ENCODE peak calls at places on chromosomes 4 and X, in nine cellular contexts. One of them, this sample, is unnamed.

GRCh38 chrX:538311-538710 is 92.3 kb upstream of the SHOX start:
- DNase-seq in astrocyte of the spinal cord: no peak
- DNase-seq in heart right ventricle: no peak
- DNase-seq in Calu3: no peak
- DNase-seq in AG09319: no peak
- DNase-seq in BJ: no peak
- DNase-seq in Peyer's patch: no peak
- DNase-seq in mesothelial cell of epicardium: no peak
- DNase-seq in nephron progenitor cell: no peak
- DNase-seq in this sample: no peak

GRCh38 chrX:134732152-134732551 is 73.9 kb upstream of the PLAC1 start:
- DNase-seq in mesothelial cell of epicardium: no peak
- DNase-seq in BJ: no peak
- DNase-seq in astrocyte of the spinal cord: no peak
- DNase-seq in Peyer's patch: no peak
- DNase-seq in Calu3: no peak
- DNase-seq in heart right ventricle: no peak
- DNase-seq in AG09319: no peak
- DNase-seq in nephron progenitor cell: no peak
- DNase-seq in this sample: no peak

GRCh38 chrX:131895002-131895401 is 128.1 kb upstream of the STK26 start:
- DNase-seq in mesothelial cell of epicardium: no peak
- DNase-seq in BJ: no peak
- DNase-seq in astrocyte of the spinal cord: peak
- DNase-seq in heart right ventricle: no peak
- DNase-seq in Calu3: no peak
- DNase-seq in Peyer's patch: no peak
- DNase-seq in nephron progenitor cell: no peak
- DNase-seq in AG09319: no peak
- DNase-seq in this sample: no peak

GRCh38 chr4:103008875-103009729 is 10.4 kb downstream of the SLC9B1 start:
- DNase-seq in nephron progenitor cell: no peak
- DNase-seq in Calu3: peak
- DNase-seq in heart right ventricle: no peak
- DNase-seq in astrocyte of the spinal cord: peak
- DNase-seq in mesothelial cell of epicardium: no peak
- DNase-seq in AG09319: peak
- DNase-seq in Peyer's patch: no peak
- DNase-seq in BJ: peak
- DNase-seq in this sample: no peak

GRCh38 chr4:5893013-5893580 is at the start of gene CRMP1:
- DNase-seq in Peyer's patch: no peak
- DNase-seq in heart right ventricle: peak
- DNase-seq in nephron progenitor cell: peak
- DNase-seq in mesothelial cell of epicardium: no peak
- DNase-seq in Calu3: no peak
- DNase-seq in BJ: no peak
- DNase-seq in AG09319: no peak
- DNase-seq in astrocyte of the spinal cord: no peak
- DNase-seq in this sample: no peak

GRCh38 chr4:52982246-52982950 is 120.3 kb downstream of the RASL11B start:
- DNase-seq in heart right ventricle: no peak
- DNase-seq in AG09319: no peak
- DNase-seq in BJ: no peak
- DNase-seq in Peyer's patch: no peak
- DNase-seq in nephron progenitor cell: peak
- DNase-seq in astrocyte of the spinal cord: peak
- DNase-seq in mesothelial cell of epicardium: no peak
- DNase-seq in Calu3: no peak
- DNase-seq in this sample: no peak

GRCh38 chr4:66590488-66591215 is 920.4 kb upstream of the EPHA5 start:
- DNase-seq in AG09319: no peak
- DNase-seq in BJ: no peak
- DNase-seq in astrocyte of the spinal cord: peak
- DNase-seq in Peyer's patch: no peak
- DNase-seq in Calu3: no peak
- DNase-seq in heart right ventricle: no peak
- DNase-seq in mesothelial cell of epicardium: no peak
- DNase-seq in nephron progenitor cell: no peak
- DNase-seq in this sample: no peak

GRCh38 chr4:75514949-75515612 is 808 bp downstream of the THAP6 start:
- DNase-seq in mesothelial cell of epicardium: no peak
- DNase-seq in AG09319: no peak
- DNase-seq in Calu3: peak
- DNase-seq in astrocyte of the spinal cord: no peak
- DNase-seq in Peyer's patch: no peak
- DNase-seq in nephron progenitor cell: no peak
- DNase-seq in BJ: no peak
- DNase-seq in heart right ventricle: no peak
- DNase-seq in this sample: no peak

GRCh38 chr4:84529169-84529751 is 30.2 kb upstream of the NKX6-1 start:
- DNase-seq in Peyer's patch: no peak
- DNase-seq in AG09319: no peak
- DNase-seq in Calu3: no peak
- DNase-seq in BJ: no peak
- DNase-seq in mesothelial cell of epicardium: no peak
- DNase-seq in heart right ventricle: no peak
- DNase-seq in astrocyte of the spinal cord: peak
- DNase-seq in nephron progenitor cell: peak
- DNase-seq in this sample: no peak

GRCh38 chr4:140037353-140038030 is 116.5 kb downstream of the MAML3 start:
- DNase-seq in heart right ventricle: no peak
- DNase-seq in Calu3: peak
- DNase-seq in mesothelial cell of epicardium: no peak
- DNase-seq in Peyer's patch: no peak
- DNase-seq in nephron progenitor cell: no peak
- DNase-seq in BJ: peak
- DNase-seq in astrocyte of the spinal cord: peak
- DNase-seq in AG09319: peak
- DNase-seq in this sample: no peak

GRCh38 chr4:120722655-120723054 is 199.9 kb downstream of the PRDM5 start:
- DNase-seq in Peyer's patch: no peak
- DNase-seq in AG09319: no peak
- DNase-seq in astrocyte of the spinal cord: no peak
- DNase-seq in BJ: no peak
- DNase-seq in mesothelial cell of epicardium: no peak
- DNase-seq in Calu3: no peak
- DNase-seq in nephron progenitor cell: no peak
- DNase-seq in heart right ventricle: no peak
- DNase-seq in this sample: no peak

GRCh38 chr4:120723105-120723504 is 199.4 kb downstream of the PRDM5 start:
- DNase-seq in AG09319: no peak
- DNase-seq in Calu3: no peak
- DNase-seq in heart right ventricle: no peak
- DNase-seq in BJ: no peak
- DNase-seq in mesothelial cell of epicardium: no peak
- DNase-seq in Peyer's patch: no peak
- DNase-seq in astrocyte of the spinal cord: no peak
- DNase-seq in nephron progenitor cell: no peak
- DNase-seq in this sample: no peak

GRCh38 chr4:120716346-120716745 is 206.2 kb downstream of the PRDM5 start:
- DNase-seq in Peyer's patch: no peak
- DNase-seq in Calu3: no peak
- DNase-seq in astrocyte of the spinal cord: no peak
- DNase-seq in heart right ventricle: no peak
- DNase-seq in BJ: no peak
- DNase-seq in AG09319: no peak
- DNase-seq in nephron progenitor cell: no peak
- DNase-seq in mesothelial cell of epicardium: no peak
- DNase-seq in this sample: no peak

GRCh38 chr4:120720354-120720753 is 202.2 kb downstream of the PRDM5 start:
- DNase-seq in astrocyte of the spinal cord: no peak
- DNase-seq in mesothelial cell of epicardium: no peak
- DNase-seq in Calu3: no peak
- DNase-seq in BJ: no peak
- DNase-seq in Peyer's patch: no peak
- DNase-seq in AG09319: no peak
- DNase-seq in nephron progenitor cell: no peak
- DNase-seq in heart right ventricle: no peak
- DNase-seq in this sample: no peak

DNA sequence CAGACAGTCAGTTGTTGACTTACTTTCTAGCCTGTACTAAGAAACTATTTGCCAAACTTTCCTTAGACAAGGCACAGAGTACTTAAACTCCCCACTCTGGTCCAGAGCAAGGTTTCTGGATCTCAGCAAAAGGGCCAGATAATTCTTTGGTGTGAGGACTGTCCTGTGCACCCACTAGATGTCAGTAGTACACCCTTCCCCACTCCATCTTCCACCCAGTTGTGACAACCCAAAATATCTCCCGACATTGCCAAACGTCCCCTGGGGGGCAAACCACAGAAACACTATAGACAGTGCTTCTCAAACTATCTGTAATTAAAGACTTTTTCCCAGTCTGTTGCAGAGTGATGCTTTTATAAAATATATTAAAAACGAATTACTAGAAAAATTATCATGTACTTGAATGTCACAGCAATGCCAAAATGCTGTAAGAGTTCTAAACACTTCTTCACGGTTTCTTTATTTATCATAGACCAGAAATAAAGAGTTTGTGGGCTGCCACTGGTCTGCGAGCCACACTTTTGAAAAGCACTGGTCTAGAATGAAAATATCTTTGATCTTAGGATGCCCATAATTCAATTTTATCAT is 203.5 kb downstream of the PRDM5 start:
- DNase-seq in Peyer's patch: no peak
- DNase-seq in astrocyte of the spinal cord: peak
- DNase-seq in mesothelial cell of epicardium: no peak
- DNase-seq in BJ: no peak
- DNase-seq in Calu3: peak
- DNase-seq in nephron progenitor cell: peak
- DNase-seq in AG09319: no peak
- DNase-seq in heart right ventricle: no peak
- DNase-seq in this sample: no peak
- TF ChIP-seq CTCF in Peyer's patch: peak
- TF ChIP-seq CTCF in astrocyte of the spinal cord: peak
- TF ChIP-seq CTCF in mesothelial cell of epicardium: no peak
- TF ChIP-seq CTCF in BJ: peak
- TF ChIP-seq CTCF in Calu3: peak
- TF ChIP-seq CTCF in nephron progenitor cell: peak
- TF ChIP-seq CTCF in AG09319: peak
- TF ChIP-seq CTCF in heart right ventricle: peak
- TF ChIP-seq CTCF in this sample: no peak

DNA sequence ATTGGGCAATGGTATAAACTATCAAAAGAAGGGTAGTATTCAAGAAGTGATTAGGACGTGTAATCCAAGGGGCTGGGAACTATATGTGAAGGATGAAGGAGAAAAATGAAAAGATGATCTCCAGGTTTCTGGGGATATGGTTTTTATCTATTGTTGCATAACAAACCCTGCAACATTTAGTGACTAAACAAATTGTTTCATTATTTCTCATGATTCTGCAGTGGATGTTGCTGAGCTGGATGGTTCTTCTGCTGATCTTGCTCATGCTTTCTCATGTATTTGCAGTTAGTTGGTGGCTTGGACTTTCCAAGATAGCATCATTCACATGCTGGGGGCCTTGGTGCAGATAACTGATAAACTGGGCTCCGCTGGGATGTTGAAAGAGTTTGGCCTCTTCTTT is 29.1 kb downstream of the PHOX2B start:
- DNase-seq in BJ: no peak
- DNase-seq in astrocyte of the spinal cord: no peak
- DNase-seq in heart right ventricle: no peak
- DNase-seq in AG09319: no peak
- DNase-seq in Calu3: no peak
- DNase-seq in Peyer's patch: no peak
- DNase-seq in mesothelial cell of epicardium: no peak
- DNase-seq in nephron progenitor cell: no peak
- DNase-seq in this sample: no peak
- TF ChIP-seq CTCF in BJ: no peak
- TF ChIP-seq CTCF in astrocyte of the spinal cord: no peak
- TF ChIP-seq CTCF in heart right ventricle: no peak
- TF ChIP-seq CTCF in AG09319: no peak
- TF ChIP-seq CTCF in Calu3: no peak
- TF ChIP-seq CTCF in Peyer's patch: no peak
- TF ChIP-seq CTCF in mesothelial cell of epicardium: no peak
- TF ChIP-seq CTCF in nephron progenitor cell: no peak
- TF ChIP-seq CTCF in this sample: no peak

GRCh38 chr4:54322817-54323417 is 93.8 kb downstream of the PDGFRA start:
- DNase-seq in BJ: no peak
- DNase-seq in Peyer's patch: peak
- DNase-seq in heart right ventricle: peak
- DNase-seq in astrocyte of the spinal cord: peak
- DNase-seq in Calu3: peak
- DNase-seq in mesothelial cell of epicardium: peak
- DNase-seq in nephron progenitor cell: peak
- DNase-seq in AG09319: peak
- DNase-seq in this sample: no peak
- TF ChIP-seq CTCF in BJ: peak
- TF ChIP-seq CTCF in Peyer's patch: peak
- TF ChIP-seq CTCF in heart right ventricle: peak
- TF ChIP-seq CTCF in astrocyte of the spinal cord: peak
- TF ChIP-seq CTCF in Calu3: peak
- TF ChIP-seq CTCF in mesothelial cell of epicardium: peak
- TF ChIP-seq CTCF in nephron progenitor cell: peak
- TF ChIP-seq CTCF in AG09319: peak
- TF ChIP-seq CTCF in this sample: no peak

GRCh38 chrX:114071412-114071811 is 512.5 kb upstream of the HTR2C start:
- DNase-seq in astrocyte of the spinal cord: no peak
- DNase-seq in Peyer's patch: no peak
- DNase-seq in Calu3: no peak
- DNase-seq in heart right ventricle: no peak
- DNase-seq in mesothelial cell of epicardium: no peak
- DNase-seq in AG09319: no peak
- DNase-seq in nephron progenitor cell: no peak
- DNase-seq in BJ: no peak
- DNase-seq in this sample: no peak

GRCh38 chrX:114073926-114074325 is 510.0 kb upstream of the HTR2C start:
- DNase-seq in nephron progenitor cell: no peak
- DNase-seq in astrocyte of the spinal cord: no peak
- DNase-seq in heart right ventricle: no peak
- DNase-seq in BJ: no peak
- DNase-seq in Calu3: no peak
- DNase-seq in AG09319: no peak
- DNase-seq in Peyer's patch: no peak
- DNase-seq in mesothelial cell of epicardium: no peak
- DNase-seq in this sample: no peak

GRCh38 chrX:114077773-114078172 is 506.1 kb upstream of the HTR2C start:
- DNase-seq in nephron progenitor cell: no peak
- DNase-seq in BJ: no peak
- DNase-seq in AG09319: no peak
- DNase-seq in Calu3: no peak
- DNase-seq in mesothelial cell of epicardium: no peak
- DNase-seq in astrocyte of the spinal cord: no peak
- DNase-seq in Peyer's patch: no peak
- DNase-seq in heart right ventricle: no peak
- DNase-seq in this sample: no peak

DNA sequence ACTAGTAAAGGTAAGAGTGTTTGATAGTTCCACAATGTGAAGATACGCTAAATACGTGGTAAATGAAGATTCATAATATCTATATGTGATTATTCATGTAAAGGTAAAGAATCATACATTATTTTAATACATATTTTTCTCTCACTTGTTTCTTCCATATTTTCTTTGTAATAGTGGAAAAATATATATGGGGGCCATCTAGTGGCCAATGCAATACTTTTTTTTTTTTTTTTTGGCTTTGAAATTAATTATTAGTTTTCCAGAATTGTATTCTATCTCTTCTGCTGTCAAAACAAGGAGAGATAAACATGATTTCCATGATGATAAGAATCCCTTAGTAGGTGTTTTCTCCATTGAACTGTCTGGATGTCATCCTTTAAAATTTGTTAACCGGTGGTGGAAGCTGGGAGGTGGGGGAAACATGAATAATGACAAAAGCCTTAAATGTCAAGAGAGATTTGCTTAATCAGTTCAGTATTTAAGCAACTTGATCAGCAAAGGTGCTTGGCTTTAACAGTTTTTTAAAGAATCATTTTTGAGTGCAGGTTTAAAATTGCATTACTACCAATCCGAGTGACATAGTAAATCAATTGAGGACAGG is 508.7 kb upstream of the HTR2C start:
- DNase-seq in Peyer's patch: no peak
- DNase-seq in astrocyte of the spinal cord: peak
- DNase-seq in mesothelial cell of epicardium: no peak
- DNase-seq in Calu3: no peak
- DNase-seq in AG09319: no peak
- DNase-seq in BJ: no peak
- DNase-seq in nephron progenitor cell: no peak
- DNase-seq in heart right ventricle: no peak
- DNase-seq in this sample: no peak
- TF ChIP-seq CTCF in Peyer's patch: no peak
- TF ChIP-seq CTCF in astrocyte of the spinal cord: peak
- TF ChIP-seq CTCF in mesothelial cell of epicardium: peak
- TF ChIP-seq CTCF in Calu3: no peak
- TF ChIP-seq CTCF in AG09319: peak
- TF ChIP-seq CTCF in BJ: peak
- TF ChIP-seq CTCF in nephron progenitor cell: peak
- TF ChIP-seq CTCF in heart right ventricle: no peak
- TF ChIP-seq CTCF in this sample: no peak